ENCODE peak calls at places on chromosomes 4 and X, in nine cellular contexts. P is stimulated activated CD8-positive, alpha-beta memory T cell treated with anti-CD3 and anti-CD28 coated beads, Interleukin-12 subunit alpha, Interleukin-12 subunit beta, amount 100 ng/mL, for 4 hours; V is lower lobe of right lung; T is non-pigmented ciliary epithelial cell; E is Peyer's patch; W is RPMI7951; Q is H9; Z is stimulated activated naive CD4-positive, alpha-beta T cell; G is C1 segment of cervical spinal cord. K is an unnamed sample.

GRCh38 chr4:140005699-140006098 is 148.3 kb downstream of the MAML3 start:
- DNase-seq in P (no peak), G (no peak), V (no peak), T (no peak), W (no peak), Z (no peak), E (no peak), Q (no peak), K (no peak)

GRCh38 chr4:10082459-10083272 is 33.9 kb downstream of the WDR1 start:
- DNase-seq in W (no peak), G (no peak), T (no peak), P (no peak), Z (no peak), E (no peak), Q (no peak), V (no peak), K (no peak)

GRCh38 chr4:65791111-65791806 is 121.0 kb upstream of the EPHA5 start:
- DNase-seq in T (no peak), Z (no peak), E (no peak), P (no peak), V (no peak), W (no peak), G (no peak), Q (no peak), K (no peak)

GRCh38 chr4:68905598-68906237 is 45.9 kb downstream of the UGT2A3 start:
- DNase-seq in W (no peak), V (no peak), G (no peak), Z (no peak), E (no peak), P (no peak), Q (peak), T (no peak), K (no peak)

GRCh38 chrX:69430730-69431129 is 73.4 kb upstream of the NALF2 start:
- DNase-seq in Z (no peak), Q (no peak), T (no peak), W (no peak), G (no peak), P (no peak), V (no peak), E (no peak), K (no peak)

GRCh38 chr4:40475609-40476008 is 140.5 kb downstream of the CHRNA9 start:
- DNase-seq in T (no peak), G (no peak), E (no peak), Z (no peak), Q (no peak), P (no peak), V (no peak), W (peak), K (no peak)

GRCh38 chr4:1976416-1977352 is 32.1 kb downstream of the NELFA start:
- DNase-seq in P (no peak), W (no peak), E (no peak), V (no peak), Z (no peak), Q (peak), T (no peak), G (no peak), K (no peak)

GRCh38 chrX:50838820-50839600 is 25.0 kb upstream of the SHROOM4 start:
- DNase-seq in P (no peak), Q (no peak), V (no peak), G (no peak), Z (no peak), T (no peak), W (no peak), E (no peak), K (no peak)

GRCh38 chrX:19373034-19373891 is 29.5 kb downstream of the PDHA1 start:
- DNase-seq in Q (peak), W (no peak), E (no peak), Z (no peak), T (no peak), V (no peak), G (no peak), P (no peak), K (no peak)

GRCh38 chrX:24982306-24982965 is 33.3 kb downstream of the ARX start:
- DNase-seq in E (no peak), G (no peak), W (no peak), T (no peak), V (no peak), P (no peak), Q (no peak), Z (no peak), K (no peak)

GRCh38 chrX:11537141-11537540 is 128.6 kb downstream of the ARHGAP6 start:
- DNase-seq in G (no peak), E (no peak), P (no peak), W (no peak), Q (no peak), Z (no peak), T (no peak), V (no peak), K (no peak)

GRCh38 chr4:114458728-114459127 is 139.9 kb upstream of the UGT8 start:
- DNase-seq in Q (no peak), P (no peak), T (no peak), Z (no peak), W (no peak), V (no peak), E (no peak), G (no peak), K (no peak)